ENCODE peak calls at places on chromosomes 13 and 19, in seven cellular contexts. N is heart right ventricle; F is trophoblast cell; T is OCI-LY7; P is lower lobe of right lung; L is effector memory CD4-positive, alpha-beta T cell; C is CD8-positive, alpha-beta memory T cell. M is an unnamed sample.

GRCh38 chr13:37869756-37870488 is at the start of gene TRPC4:
- DNase-seq in N (peak; percentile 25), F (peak; percentile 39), T (no peak), P (peak; percentile 41), L (no peak), C (no peak), M (no peak)

GRCh38 chr13:113098163-113098732 is 7.3 kb upstream of the F7 start:
- DNase-seq in N (no peak), F (peak; percentile 59), T (no peak), P (no peak), L (no peak), C (no peak), M (no peak)

GRCh38 chr19:48452656-48453480 is 2.5 kb upstream of the KCNJ14 start:
- DNase-seq in N (no peak), F (no peak), T (no peak), P (peak; percentile 38), L (no peak), C (no peak), M (no peak)

GRCh38 chr19:16361926-16362325 is 37.3 kb downstream of the KLF2 start:
- DNase-seq in N (no peak), F (no peak), T (no peak), P (no peak), L (no peak), C (no peak), M (no peak)

GRCh38 chr19:52936151-52936957 is 13.1 kb upstream of the ZNF888 start:
- DNase-seq in N (no peak), F (peak; percentile 55), T (no peak), P (no peak), L (no peak), C (no peak), M (no peak)

GRCh38 chr13:110320645-110321044 is 13.6 kb downstream of the COL4A2 start:
- DNase-seq in N (no peak), F (no peak), T (no peak), P (no peak), L (no peak), C (no peak), M (no peak)

GRCh38 chr13:25064396-25064795 is 31.5 kb upstream of the PABPC3 start:
- DNase-seq in N (no peak), F (no peak), T (no peak), P (no peak), L (no peak), C (no peak), M (no peak)

GRCh38 chr13:73158851-73159250 is 100.0 kb downstream of the KLF5 start:
- DNase-seq in N (no peak), F (no peak), T (no peak), P (no peak), L (no peak), C (no peak), M (no peak)

GRCh38 chr13:75425216-75426009 is 56.6 kb downstream of the TBC1D4 start:
- DNase-seq in N (no peak), F (no peak), T (peak; percentile 72), P (no peak), L (no peak), C (no peak), M (no peak)

GRCh38 chr19:1848399-1849131 is at the start of gene REXO1:
- DNase-seq in N (peak; percentile 96), F (peak; percentile 100), T (peak; percentile 96), P (peak; percentile 97), L (peak; percentile 95), C (peak; percentile 95), M (peak; percentile 90)

GRCh38 chr19:16389848-16390247 is 65.2 kb downstream of the KLF2 start:
- DNase-seq in N (no peak), F (no peak), T (no peak), P (no peak), L (no peak), C (no peak), M (no peak)

GRCh38 chr19:54160948-54161347 is 1.4 kb upstream of the LENG1 start:
- DNase-seq in N (no peak), F (no peak), T (no peak), P (no peak), L (no peak), C (no peak), M (no peak)

GRCh38 chr13:48806522-48806921 is 152.8 kb downstream of the CYSLTR2 start:
- DNase-seq in N (no peak), F (no peak), T (no peak), P (no peak), L (no peak), C (no peak), M (no peak)

GRCh38 chr19:48606463-48607358 is at the start of gene SPACA4:
- DNase-seq in N (no peak), F (peak; percentile 58), T (no peak), P (no peak), L (no peak), C (no peak), M (no peak)

GRCh38 chr19:20558011-20558410 is 7.6 kb downstream of the ZNF737 start:
- DNase-seq in N (peak; percentile 7), F (peak; percentile 8), T (no peak), P (no peak), L (no peak), C (no peak), M (no peak)

GRCh38 chr13:80979035-80979641 is 638.2 kb upstream of the SPRY2 start:
- DNase-seq in N (peak; percentile 44), F (peak; percentile 78), T (peak; percentile 53), P (peak; percentile 38), L (no peak), C (no peak), M (peak; percentile 23)

GRCh38 chr19:38441660-38442348 is 8.3 kb downstream of the RYR1 start:
- DNase-seq in N (no peak), F (no peak), T (peak; percentile 11), P (no peak), L (no peak), C (no peak), M (no peak)

GRCh38 chr13:28401303-28402056 is 93.4 kb downstream of the FLT1 start:
- DNase-seq in N (no peak), F (peak; percentile 62), T (no peak), P (no peak), L (no peak), C (no peak), M (no peak)
- H3K27ac ChIP-seq in N (no peak overlapping the region), F (no peak overlapping the region), T (no peak overlapping the region), P (no peak overlapping the region), L (no peak overlapping the region), C (no peak overlapping the region), M (no peak overlapping the region)

GRCh38 chr19:46785054-46785979 is 3.1 kb downstream of the SLC1A5 start:
- DNase-seq in N (no peak), F (peak; percentile 41), T (peak; percentile 29), P (no peak), L (no peak), C (no peak), M (no peak)
- H3K27ac ChIP-seq in N (no peak overlapping the region), F (peak overlapping the region; percentile 72), T (peak overlapping the region; percentile 90), P (peak overlapping the region; percentile 90), L (peak overlapping the region; percentile 73), C (peak overlapping the region; percentile 92), M (no peak overlapping the region)

GRCh38 chr19:3027981-3028304 is 1.1 kb downstream of the TLE2 start:
- DNase-seq in N (no peak), F (no peak), T (no peak), P (no peak), L (no peak), C (no peak), M (no peak)

GRCh38 chr19:3026768-3027167 is 2.3 kb downstream of the TLE2 start:
- DNase-seq in N (no peak), F (no peak), T (no peak), P (no peak), L (no peak), C (no peak), M (no peak)

GRCh38 chr19:3027292-3027691 is 1.8 kb downstream of the TLE2 start:
- DNase-seq in N (no peak), F (no peak), T (no peak), P (no peak), L (no peak), C (no peak), M (no peak)

GRCh38 chr19:3029070-3029923 is at the start of gene TLE2:
- DNase-seq in N (no peak), F (peak; percentile 34), T (no peak), P (no peak), L (no peak), C (no peak), M (peak; percentile 34)

GRCh38 chr19:3028305-3029069 is 593 bp downstream of the TLE2 start:
- DNase-seq in N (no peak), F (no peak), T (no peak), P (no peak), L (no peak), C (no peak), M (no peak)
- H3K27ac ChIP-seq in N (peak overlapping the region; percentile 30), F (no peak overlapping the region), T (no peak overlapping the region), P (peak overlapping the region; percentile 56), L (peak overlapping the region; percentile 37), C (no peak overlapping the region), M (no peak overlapping the region)

DNA sequence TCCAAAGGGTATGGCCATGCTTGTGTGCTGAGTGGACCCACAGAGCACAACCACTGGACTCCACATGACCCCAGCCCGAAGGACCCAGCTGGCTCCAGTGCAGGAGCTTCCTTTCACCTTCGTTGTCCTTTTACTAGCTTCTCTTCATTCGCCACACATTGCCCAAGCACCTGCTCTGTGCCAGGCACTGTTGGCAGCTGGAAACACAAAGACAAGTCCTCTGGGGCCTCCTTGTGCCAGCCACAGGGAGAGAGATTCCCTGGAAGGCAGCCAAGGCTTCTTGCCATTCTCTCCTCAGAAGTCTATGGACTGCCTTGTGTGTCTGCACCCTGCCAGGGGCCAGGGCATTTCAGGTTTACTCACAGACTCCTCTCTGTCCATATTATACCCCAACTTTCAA is 57.0 kb downstream of the CHST8 start:
- DNase-seq in N (no peak), F (no peak), T (no peak), P (no peak), L (no peak), C (no peak), M (peak; percentile 61)
- H3K27ac ChIP-seq in N (no peak overlapping the region), F (no peak overlapping the region), T (no peak overlapping the region), P (no peak overlapping the region), L (no peak overlapping the region), C (no peak overlapping the region), M (no peak overlapping the region)